ENCODE peak calls at places on chromosomes 4 and X, in nine cellular contexts. V, M, R, F, T, A, H, S and U are unnamed samples. For H3K9me3, the result is how much of the 10 kb centered on the place peaks cover.

GRCh38 chrX:789096-789495 is 158.5 kb downstream of the SHOX start:
- DNase-seq in V (no peak), M (no peak), R (no peak), F (no peak), T (no peak), A (no peak), H (no peak), S (no peak), U (no peak)

GRCh38 chr4:25031077-25031606 is 396 bp upstream of the LGI2 start:
- DNase-seq in V (no peak), M (no peak), R (peak), F (no peak), T (peak), A (peak), H (peak), S (no peak), U (no peak)

GRCh38 chr4:4869380-4869723 is 9.9 kb downstream of the MSX1 start:
- DNase-seq in V (no peak), M (no peak), R (peak), F (no peak), T (no peak), A (no peak), H (no peak), S (no peak), U (no peak)

GRCh38 chrX:56788717-56789122 is 59.7 kb downstream of the NBDY start:
- DNase-seq in V (no peak), M (no peak), R (no peak), F (peak), T (no peak), A (no peak), H (no peak), S (peak), U (no peak)

GRCh38 chr4:183626168-183626567 is 32.8 kb downstream of the RWDD4 start:
- DNase-seq in V (no peak), M (no peak), R (no peak), F (no peak), T (no peak), A (no peak), H (no peak), S (no peak), U (no peak)

GRCh38 chrX:9221714-9222113 is 187.8 kb upstream of the FAM9B start:
- DNase-seq in V (no peak), M (no peak), R (no peak), F (no peak), T (no peak), A (no peak), H (no peak), S (no peak), U (no peak)

GRCh38 chr4:100823066-100823992 is 305.5 kb upstream of the EMCN start:
- DNase-seq in V (no peak), M (no peak), R (no peak), F (no peak), T (no peak), A (no peak), H (peak), S (no peak), U (no peak)

GRCh38 chr4:48832571-48832970 is 1.7 kb downstream of the OCIAD1 start:
- DNase-seq in V (no peak), M (no peak), R (no peak), F (no peak), T (no peak), A (no peak), H (no peak), S (no peak), U (no peak)

GRCh38 chrX:101230636-101231035 is 11.1 kb downstream of the DRP2 start:
- DNase-seq in V (no peak), M (no peak), R (no peak), F (no peak), T (no peak), A (no peak), H (peak), S (no peak), U (no peak)

GRCh38 chr4:6464842-6465588 is 7.4 kb downstream of the PPP2R2C start:
- DNase-seq in V (no peak), M (no peak), R (peak), F (no peak), T (no peak), A (peak), H (no peak), S (no peak), U (no peak)

GRCh38 chrX:101619336-101619735 is 1.5 kb upstream of the ARMCX6 start:
- DNase-seq in V (no peak), M (no peak), R (peak), F (no peak), T (no peak), A (no peak), H (no peak), S (peak), U (no peak)

GRCh38 chrX:147912093-147912801 is 528 bp downstream of the FMR1 start:
- DNase-seq in V (no peak), M (peak), R (peak), F (peak), T (no peak), A (peak), H (peak), S (peak), U (peak)

GRCh38 chrX:140480765-140481164 is 24.1 kb downstream of the SOX3 start:
- DNase-seq in V (no peak), M (no peak), R (no peak), F (no peak), T (no peak), A (no peak), H (no peak), S (no peak), U (no peak)

GRCh38 chr4:102322736-102323135 is 22.5 kb downstream of the SLC39A8 start:
- DNase-seq in V (no peak), M (no peak), R (no peak), F (no peak), T (no peak), A (no peak), H (no peak), S (no peak), U (no peak)

GRCh38 chr4:7557447-7557846 is 122.7 kb upstream of the PSAPL1 start:
- DNase-seq in V (peak), M (no peak), R (no peak), F (no peak), T (no peak), A (peak), H (peak), S (no peak), U (no peak)

GRCh38 chr4:94758141-94758699 is 465 bp downstream of the BMPR1B start:
- DNase-seq in V (no peak), M (peak), R (peak), F (no peak), T (peak), A (no peak), H (peak), S (no peak), U (no peak)

GRCh38 chr4:8710416-8710815 is 117.9 kb downstream of the CPZ start:
- DNase-seq in V (no peak), M (peak), R (no peak), F (no peak), T (no peak), A (no peak), H (no peak), S (no peak), U (no peak)

GRCh38 chr4:7861440-7861881 is 78.2 kb downstream of the AFAP1 start:
- DNase-seq in V (peak), M (no peak), R (peak), F (no peak), T (peak), A (no peak), H (peak), S (no peak), U (no peak)

GRCh38 chrX:154366666-154367055 is 7.8 kb downstream of the FLNA start:
- DNase-seq in V (no peak), M (no peak), R (no peak), F (no peak), T (peak), A (no peak), H (peak), S (no peak), U (no peak)
- H3K9me3 ChIP-seq in V (under half), M (under half), R (under half), F (under half), T (under half), A (under half), H (under half), S (under half), U (under half)

GRCh38 chr4:477686-478085 is 21.3 kb downstream of the ZNF721 start:
- DNase-seq in V (no peak), M (no peak), R (no peak), F (no peak), T (no peak), A (no peak), H (no peak), S (no peak), U (no peak)

GRCh38 chr4:476501-476900 is 22.5 kb downstream of the ZNF721 start:
- DNase-seq in V (no peak), M (no peak), R (no peak), F (no peak), T (no peak), A (no peak), H (peak), S (no peak), U (no peak)

GRCh38 chr4:475962-476361 is 23.0 kb downstream of the ZNF721 start:
- DNase-seq in V (no peak), M (no peak), R (no peak), F (no peak), T (no peak), A (no peak), H (no peak), S (no peak), U (no peak)

GRCh38 chr4:473575-474457 is 25.1 kb downstream of the ZNF721 start:
- DNase-seq in V (peak), M (peak), R (peak), F (peak), T (peak), A (peak), H (peak), S (peak), U (peak)

DNA sequence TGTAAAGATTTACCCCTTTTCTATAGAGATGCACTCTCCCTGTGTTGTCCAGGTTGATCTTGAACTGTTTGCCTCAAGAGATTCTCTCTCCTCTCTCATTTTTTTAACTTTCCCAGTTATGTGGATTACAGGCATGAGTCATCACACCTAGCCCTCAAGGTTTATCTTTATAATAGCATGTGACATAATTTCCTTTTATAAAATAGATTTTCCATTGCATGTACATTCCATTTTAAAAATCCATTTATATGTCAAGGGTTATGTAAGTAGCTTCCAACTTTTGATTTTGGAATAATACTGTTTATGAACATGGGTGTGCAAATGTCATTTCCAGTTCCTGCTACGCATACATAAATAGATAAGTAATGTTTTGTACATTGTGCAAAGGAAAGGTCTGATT is 20.6 kb downstream of the ZNF721 start:
- DNase-seq in V (no peak), M (no peak), R (no peak), F (no peak), T (no peak), A (no peak), H (peak), S (no peak), U (no peak)
- H3K9me3 ChIP-seq in V (under half), M (under half), R (under half), F (under half), T (under half), A (half or more), H (under half), S (under half), U (under half)

DNA sequence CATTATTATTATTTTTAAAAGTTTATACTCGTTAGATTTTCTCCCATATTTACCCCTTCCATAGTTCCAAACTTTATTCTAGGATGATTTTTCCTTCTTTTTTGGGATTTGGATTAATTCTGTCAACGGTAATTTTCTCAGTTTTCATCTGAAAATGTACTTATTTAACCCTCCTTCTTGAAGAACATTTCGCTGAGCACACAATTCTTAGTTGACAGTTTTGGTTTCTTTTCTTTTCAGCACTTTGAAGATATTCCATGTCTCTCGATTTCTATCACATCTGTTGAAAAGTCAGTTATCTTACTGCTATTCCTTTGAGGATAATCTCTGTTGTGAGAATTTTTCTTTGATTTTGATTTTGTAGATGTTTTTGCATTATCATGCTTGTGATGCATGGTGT is 85.2 kb downstream of the SCLT1 start:
- DNase-seq in V (no peak), M (no peak), R (no peak), F (no peak), T (no peak), A (no peak), H (no peak), S (no peak), U (no peak)
- H3K9me3 ChIP-seq in V (under half), M (under half), R (under half), F (under half), T (under half), A (under half), H (under half), S (under half), U (under half)

GRCh38 chrX:14837155-14837554 is 35.7 kb downstream of the FANCB start:
- DNase-seq in V (no peak), M (no peak), R (no peak), F (no peak), T (no peak), A (no peak), H (no peak), S (no peak), U (no peak)
- H3K9me3 ChIP-seq in V (under half), M (under half), R (under half), F (under half), T (under half), A (under half), H (under half), S (under half), U (under half)

GRCh38 chr4:116015549-116015948 is 902.1 kb upstream of the NDST4 start:
- DNase-seq in V (no peak), M (no peak), R (no peak), F (no peak), T (no peak), A (no peak), H (no peak), S (no peak), U (no peak)
- H3K9me3 ChIP-seq in V (under half), M (under half), R (half or more), F (under half), T (under half), A (under half), H (under half), S (under half), U (under half)

DNA sequence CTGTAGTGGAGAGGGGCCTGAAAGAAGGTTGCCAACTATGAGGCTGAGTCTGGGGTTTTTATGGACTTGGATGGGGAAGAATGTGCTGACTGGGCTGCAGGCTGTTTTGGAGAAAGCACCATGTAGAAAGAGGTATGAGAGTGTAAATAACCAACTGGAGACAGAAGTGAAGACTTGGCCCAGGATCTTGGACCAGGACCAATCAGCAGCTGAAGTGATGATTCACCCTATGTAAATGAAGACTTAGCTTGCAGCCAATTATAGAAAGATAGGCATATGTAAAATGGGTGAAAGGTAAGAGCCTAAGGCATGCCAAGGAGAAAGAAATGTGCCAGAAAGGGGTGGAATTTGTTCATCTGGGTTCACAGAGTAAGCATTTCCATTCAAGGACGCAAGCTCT is 856.7 kb upstream of the PRKX start:
- DNase-seq in V (no peak), M (no peak), R (peak), F (no peak), T (no peak), A (no peak), H (no peak), S (no peak), U (no peak)
- H3K9me3 ChIP-seq in V (under half), M (under half), R (under half), F (under half), T (under half), A (under half), H (under half), S (under half), U (under half)

DNA sequence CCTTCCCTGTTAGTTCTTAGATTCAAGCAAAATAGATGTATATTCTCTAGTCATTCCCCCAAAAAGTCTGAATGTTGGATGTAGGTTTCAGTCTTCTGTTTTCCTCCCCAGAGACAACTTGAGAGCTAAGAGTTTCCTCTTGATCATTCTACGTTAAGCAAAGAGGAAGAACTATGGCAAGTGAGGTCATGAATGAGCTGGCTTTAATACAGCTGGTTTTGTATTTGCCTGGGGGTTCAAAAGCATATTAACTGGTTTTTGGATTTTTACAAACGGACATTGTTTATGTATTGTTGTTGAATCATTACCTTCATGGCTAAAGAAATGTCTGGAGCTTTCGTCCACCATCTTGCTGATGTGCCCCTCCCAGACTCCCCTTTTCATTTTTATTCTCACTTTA is 916.7 kb upstream of the POU3F4 start:
- DNase-seq in V (no peak), M (no peak), R (no peak), F (no peak), T (no peak), A (no peak), H (no peak), S (no peak), U (no peak)
- H3K9me3 ChIP-seq in V (under half), M (under half), R (under half), F (under half), T (under half), A (under half), H (under half), S (under half), U (under half)

DNA sequence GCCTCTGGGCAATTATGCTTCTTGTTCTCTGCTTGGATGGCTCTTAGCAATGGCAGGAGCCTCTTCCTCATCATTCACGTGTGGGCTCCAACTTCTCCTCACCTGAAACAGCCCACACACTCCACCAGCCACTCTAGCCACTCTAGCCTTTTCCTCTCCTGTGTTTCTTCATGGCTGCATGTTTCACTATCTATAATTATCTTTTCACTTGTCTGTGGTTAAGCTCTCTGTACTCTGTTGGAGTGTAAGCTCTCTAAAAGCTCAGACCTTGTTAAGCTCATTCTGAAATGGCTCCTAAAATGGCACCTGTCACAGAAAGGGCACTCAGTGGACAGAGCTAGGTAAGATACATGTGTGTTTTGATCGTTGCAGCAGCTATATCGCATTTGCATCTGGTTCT is 80.0 kb downstream of the SH3KBP1 start:
- DNase-seq in V (no peak), M (no peak), R (no peak), F (no peak), T (no peak), A (no peak), H (no peak), S (peak), U (no peak)
- H3K9me3 ChIP-seq in V (under half), M (under half), R (under half), F (under half), T (under half), A (under half), H (under half), S (under half), U (under half)